ENCODE peak calls at places on chromosomes 11 and 22, in four cellular contexts. V, J, H and K are unnamed samples.

GRCh38 chr11:27611946-27612455 is 88.3 kb downstream of the BDNF start:
- DNase-seq in V (no peak), J (no peak), H (no peak), K (no peak)

GRCh38 chr22:50278461-50278860 is 8.3 kb upstream of the MAPK11 start:
- DNase-seq in V (no peak), J (no peak), H (no peak), K (no peak)

GRCh38 chr11:61488651-61489291 is 19.8 kb upstream of the LRRC10B start:
- DNase-seq in V (peak), J (no peak), H (no peak), K (peak)

GRCh38 chr11:86818466-86819282 is 18.3 kb downstream of the PRSS23 start:
- DNase-seq in V (peak), J (peak), H (peak), K (peak)

GRCh38 chr11:74905326-74905725 is 43.6 kb downstream of the XRRA1 start:
- DNase-seq in V (no peak), J (no peak), H (no peak), K (no peak)

GRCh38 chr22:50219800-50220602 is 19.2 kb downstream of the SELENOO start:
- DNase-seq in V (no peak), J (no peak), H (no peak), K (no peak)

GRCh38 chr11:107953506-107953905 is 25.3 kb downstream of the RAB39A start:
- DNase-seq in V (no peak), J (no peak), H (no peak), K (no peak)

GRCh38 chr22:32325416-32325801 is 32.3 kb upstream of the RFPL3 start:
- DNase-seq in V (peak), J (no peak), H (no peak), K (no peak)

GRCh38 chr11:102111787-102112653 is 1.8 kb downstream of the YAP1 start:
- DNase-seq in V (no peak), J (no peak), H (peak), K (peak)

GRCh38 chr11:134742956-134743808 is 331.1 kb upstream of the B3GAT1 start:
- DNase-seq in V (no peak), J (no peak), H (no peak), K (peak)

GRCh38 chr11:62555464-62556092 is 9.0 kb upstream of the AHNAK start:
- DNase-seq in V (peak), J (peak), H (peak), K (no peak)

GRCh38 chr11:115918579-115918978 is 414.4 kb upstream of the CADM1 start:
- DNase-seq in V (no peak), J (no peak), H (no peak), K (no peak)

GRCh38 chr11:129453293-129453721 is 77.7 kb downstream of the BARX2 start:
- DNase-seq in V (no peak), J (no peak), H (no peak), K (no peak)

GRCh38 chr22:29073618-29074275 is 912 bp downstream of the KREMEN1 start:
- DNase-seq in V (no peak), J (no peak), H (no peak), K (peak)

GRCh38 chr11:133636686-133637085 is 104.4 kb upstream of the OPCML start:
- DNase-seq in V (no peak), J (no peak), H (no peak), K (no peak)

GRCh38 chr22:38860291-38861169 is 11.5 kb downstream of the CBX6 start:
- DNase-seq in V (no peak), J (no peak), H (no peak), K (peak)

GRCh38 chr11:84289381-84289906 is 1003.3 kb upstream of the CCDC90B start:
- DNase-seq in V (no peak), J (peak), H (no peak), K (no peak)

GRCh38 chr22:46514592-46515207 is 22.7 kb downstream of the CELSR1 start:
- DNase-seq in V (no peak), J (no peak), H (peak), K (no peak)

GRCh38 chr22:36729321-36729720 is 25.8 kb upstream of the CACNG2 start:
- DNase-seq in V (no peak), J (no peak), H (no peak), K (no peak)

GRCh38 chr11:118928870-118929495 is 3.3 kb upstream of the BCL9L start:
- DNase-seq in V (peak), J (no peak), H (no peak), K (peak)

GRCh38 chr11:14275081-14275480 is 83.9 kb downstream of the RRAS2 start:
- DNase-seq in V (no peak), J (no peak), H (no peak), K (no peak)

GRCh38 chr11:44011797-44012196 is 36.0 kb upstream of the ACCSL start:
- DNase-seq in V (no peak), J (no peak), H (no peak), K (no peak)

GRCh38 chr11:26994579-26995210 is 783 bp downstream of the FIBIN start:
- DNase-seq in V (no peak), J (no peak), H (no peak), K (no peak)

GRCh38 chr11:129418039-129418438 is 42.4 kb downstream of the BARX2 start:
- DNase-seq in V (no peak), J (peak), H (no peak), K (no peak)

GRCh38 chr11:131027501-131027900 is 111.2 kb upstream of the SNX19 start:
- DNase-seq in V (no peak), J (no peak), H (no peak), K (no peak)

GRCh38 chr11:131025421-131026126 is 109.3 kb upstream of the SNX19 start:
- DNase-seq in V (no peak), J (peak), H (no peak), K (no peak)

GRCh38 chr11:131025020-131025419 is 108.7 kb upstream of the SNX19 start:
- DNase-seq in V (peak), J (no peak), H (peak), K (peak)
- TF ChIP-seq PBX3 in V (no peak), J (no peak), H (no peak), K (no peak)

DNA sequence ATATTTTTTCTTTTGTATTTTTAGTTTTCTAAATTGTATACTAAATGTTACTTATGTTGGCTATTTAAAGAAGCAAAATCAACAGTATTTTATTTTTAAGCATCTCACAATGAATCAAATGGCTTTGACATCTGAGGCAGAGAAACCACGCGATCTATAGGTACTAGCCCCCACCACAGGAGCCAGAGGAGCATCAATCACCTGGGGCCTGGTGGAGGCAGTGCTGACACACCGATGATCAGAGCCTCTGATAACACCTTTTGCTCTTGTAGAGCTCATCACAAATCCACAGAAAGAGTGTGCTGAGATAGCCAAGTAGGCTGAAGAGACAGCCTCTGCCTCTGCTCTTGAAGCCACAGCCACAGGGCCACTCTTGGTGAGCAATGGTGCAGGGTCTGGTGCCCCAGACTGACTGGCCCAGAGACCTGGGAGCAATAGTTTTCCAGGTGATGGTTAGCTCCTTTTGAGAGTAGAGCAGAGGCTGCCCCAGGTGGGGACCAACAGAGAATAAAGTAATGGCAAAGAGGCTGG is 25.2 kb downstream of the HIRA start:
- DNase-seq in V (no peak), J (no peak), H (no peak), K (no peak)
- TF ChIP-seq PBX3 in V (no peak), J (no peak), H (no peak), K (no peak)

GRCh38 chr11:7020183-7020917 is at the start of the genes NLRP14 and ZNF214:
- DNase-seq in V (peak), J (no peak), H (peak), K (peak)
- TF ChIP-seq PBX3 in V (no peak), J (no peak), H (no peak), K (peak)

DNA sequence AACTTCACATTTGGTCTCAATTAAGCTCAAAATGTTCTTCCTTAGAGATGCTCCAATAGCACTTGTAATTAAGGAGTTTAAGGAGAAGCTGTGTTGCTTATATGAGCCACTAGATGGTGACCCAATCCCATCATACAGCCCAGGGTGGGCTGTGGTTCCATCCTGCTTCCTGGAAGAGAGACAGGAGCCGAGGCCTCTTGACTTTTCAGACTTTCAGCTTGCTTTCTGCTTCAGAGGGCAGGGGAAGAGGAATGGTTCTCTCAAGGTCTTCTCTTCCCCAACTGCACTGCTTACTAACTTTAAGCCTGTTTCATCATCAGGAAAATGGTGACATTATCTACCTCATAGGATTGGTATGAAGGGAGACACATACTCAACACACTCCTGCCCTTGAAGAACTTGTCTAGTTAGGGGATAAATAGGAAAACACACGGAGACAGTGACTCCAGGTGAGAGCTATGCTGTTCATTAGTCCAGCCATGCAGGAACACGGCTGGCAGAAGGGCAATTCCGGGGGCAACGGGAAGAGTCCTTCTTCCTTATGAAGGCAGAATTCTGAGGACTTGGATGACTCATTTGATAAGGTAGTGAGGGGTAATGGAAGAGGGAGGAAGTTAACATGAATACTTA is 20.1 kb downstream of the TMEM218 start:
- DNase-seq in V (peak), J (no peak), H (peak), K (peak)
- TF ChIP-seq PBX3 in V (no peak), J (no peak), H (no peak), K (no peak)